ENCODE peak calls at places on chromosome 18, in six cellular contexts. G, S, T, Z, K and U are unnamed samples.
A peak's percentile ranks its signal among the peaks of the same experiment; 100 is the strongest.

GRCh38 chr18:24567199-24567598 is 106.8 kb downstream of the HRH4 start:
- DNase-seq in G (peak; percentile 59), S (no peak), T (no peak), Z (no peak), K (no peak), U (no peak)

GRCh38 chr18:45783097-45784075 is 42.1 kb upstream of the SIGLEC15 start:
- DNase-seq in G (peak; percentile 78), S (no peak), T (peak; percentile 50), Z (no peak), K (no peak), U (no peak)

GRCh38 chr18:39500320-39500719 is 1934.7 kb upstream of the CELF4 start:
- DNase-seq in G (no peak), S (no peak), T (peak; percentile 50), Z (no peak), K (no peak), U (no peak)

GRCh38 chr18:25282282-25282681 is 69.7 kb downstream of the ZNF521 start:
- DNase-seq in G (no peak), S (no peak), T (peak; percentile 16), Z (peak; percentile 45), K (no peak), U (no peak)

GRCh38 chr18:10169064-10169562 is 255.3 kb downstream of the VAPA start:
- DNase-seq in G (peak; percentile 72), S (no peak), T (no peak), Z (no peak), K (no peak), U (no peak)

GRCh38 chr18:55513199-55513598 is 74.8 kb downstream of the TCF4 start:
- DNase-seq in G (no peak), S (no peak), T (no peak), Z (no peak), K (no peak), U (no peak)

GRCh38 chr18:8162797-8163196 is 446.4 kb upstream of the RAB12 start:
- DNase-seq in G (no peak), S (peak; percentile 32), T (peak; percentile 15), Z (no peak), K (peak; percentile 29), U (no peak)

GRCh38 chr18:43665239-43665788 is 388.0 kb upstream of the SYT4 start:
- DNase-seq in G (peak; percentile 94), S (peak; percentile 11), T (no peak), Z (no peak), K (no peak), U (no peak)

GRCh38 chr18:80108122-80108536 is 933 bp upstream of the ADNP2 start:
- DNase-seq in G (no peak), S (no peak), T (no peak), Z (no peak), K (no peak), U (no peak)

GRCh38 chr18:76256897-76257500 is 238.0 kb downstream of the ZNF516 start:
- DNase-seq in G (peak; percentile 75), S (peak; percentile 72), T (peak; percentile 70), Z (no peak), K (peak; percentile 10), U (peak; percentile 53)

GRCh38 chr18:27447530-27447929 is 262.4 kb upstream of the CHST9 start:
- DNase-seq in G (no peak), S (no peak), T (peak; percentile 9), Z (no peak), K (no peak), U (no peak)

GRCh38 chr18:57942493-57942892 is 101.5 kb upstream of the NEDD4L start:
- DNase-seq in G (no peak), S (no peak), T (peak; percentile 47), Z (no peak), K (no peak), U (no peak)

GRCh38 chr18:27954226-27954625 is 222.7 kb downstream of the CDH2 start:
- DNase-seq in G (peak; percentile 89), S (no peak), T (peak; percentile 22), Z (no peak), K (no peak), U (peak; percentile 3)

GRCh38 chr18:9293948-9294347 is 40.6 kb upstream of the TWSG1 start:
- DNase-seq in G (no peak), S (no peak), T (no peak), Z (no peak), K (no peak), U (no peak)

GRCh38 chr18:12516049-12516677 is 108.4 kb downstream of the PRELID3A start:
- DNase-seq in G (peak; percentile 21), S (no peak), T (no peak), Z (no peak), K (no peak), U (no peak)

GRCh38 chr18:74493689-74494088 is 2.5 kb upstream of the CNDP2 start:
- DNase-seq in G (peak; percentile 55), S (peak; percentile 75), T (peak; percentile 72), Z (no peak), K (peak; percentile 25), U (peak; percentile 31)

GRCh38 chr18:8040021-8040420 is 472.9 kb downstream of the PTPRM start:
- DNase-seq in G (no peak), S (no peak), T (no peak), Z (no peak), K (no peak), U (no peak)

GRCh38 chr18:68843467-68844089 is 45.7 kb downstream of the CCDC102B start:
- DNase-seq in G (peak; percentile 18), S (no peak), T (no peak), Z (no peak), K (no peak), U (no peak)

GRCh38 chr18:24831871-24832665 is 371.6 kb downstream of the HRH4 start:
- DNase-seq in G (no peak), S (peak; percentile 29), T (peak; percentile 57), Z (no peak), K (no peak), U (peak; percentile 83)

GRCh38 chr18:57480724-57481123 is 45.5 kb downstream of the ONECUT2 start:
- DNase-seq in G (no peak), S (no peak), T (no peak), Z (no peak), K (no peak), U (no peak)

GRCh38 chr18:31255953-31256352 is 62.0 kb upstream of the DSG1 start:
- DNase-seq in G (no peak), S (no peak), T (no peak), Z (no peak), K (no peak), U (no peak)

GRCh38 chr18:9569178-9569577 is 45.2 kb downstream of the PPP4R1 start:
- DNase-seq in G (no peak), S (no peak), T (no peak), Z (no peak), K (no peak), U (no peak)

GRCh38 chr18:50334546-50335152 is 40.2 kb upstream of the SKA1 start:
- DNase-seq in G (no peak), S (no peak), T (no peak), Z (no peak), K (no peak), U (no peak)
- TF ChIP-seq CTCF in G (no peak), S (no peak), T (no peak), Z (no peak), K (no peak), U (no peak)

DNA sequence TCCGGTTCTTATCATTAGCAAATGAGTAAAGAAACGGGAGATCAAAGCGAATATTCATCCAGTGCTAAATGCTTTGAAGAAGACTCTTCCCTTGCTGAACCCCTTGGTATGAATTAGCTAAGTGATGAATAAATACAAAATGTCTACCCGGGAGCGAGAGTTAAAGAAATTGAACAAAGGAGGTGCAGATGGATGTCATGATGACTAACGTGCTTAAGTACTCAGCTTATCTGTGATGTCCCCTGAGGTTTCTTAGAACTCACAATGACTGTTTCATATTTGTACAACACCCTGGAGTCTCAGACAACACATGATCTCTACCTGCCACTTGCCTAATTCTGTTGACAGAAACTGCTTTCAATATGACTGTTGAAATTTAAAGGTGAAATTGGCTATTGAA is 148.5 kb downstream of the TMEM200C start:
- DNase-seq in G (no peak), S (peak; percentile 29), T (no peak), Z (no peak), K (no peak), U (no peak)
- TF ChIP-seq CTCF in G (no peak), S (no peak), T (no peak), Z (no peak), K (no peak), U (no peak)

GRCh38 chr18:47100214-47100831 is 50.0 kb downstream of the HDHD2 start:
- DNase-seq in G (peak; percentile 60), S (peak; percentile 72), T (peak; percentile 67), Z (no peak), K (peak; percentile 43), U (peak; percentile 67)
- TF ChIP-seq CTCF in G (peak; percentile 85), S (peak; percentile 72), T (peak; percentile 85), Z (peak; percentile 82), K (peak; percentile 67), U (peak; percentile 80)

GRCh38 chr18:3653859-3654441 is 204.0 kb downstream of the TGIF1 start:
- DNase-seq in G (no peak), S (no peak), T (no peak), Z (no peak), K (no peak), U (no peak)

GRCh38 chr18:3653263-3653858 is 203.4 kb downstream of the TGIF1 start:
- DNase-seq in G (no peak), S (no peak), T (no peak), Z (no peak), K (no peak), U (no peak)

GRCh38 chr18:3651266-3651665 is 201.3 kb downstream of the TGIF1 start:
- DNase-seq in G (no peak), S (no peak), T (no peak), Z (no peak), K (no peak), U (no peak)

GRCh38 chr18:3654442-3655253 is 204.7 kb downstream of the TGIF1 start:
- DNase-seq in G (no peak), S (peak; percentile 28), T (no peak), Z (no peak), K (no peak), U (no peak)

GRCh38 chr18:3652380-3653262 is 202.6 kb downstream of the TGIF1 start:
- DNase-seq in G (peak; percentile 99), S (peak; percentile 91), T (no peak), Z (peak; percentile 71), K (peak; percentile 68), U (no peak)
- TF ChIP-seq CTCF in G (peak; percentile 21), S (no peak), T (no peak), Z (no peak), K (no peak), U (no peak)